ENCODE peak calls at places on chromosome 12, in seven cellular contexts. T, P, K, H, E, J and R are unnamed samples.

GRCh38 chr12:48988030-48988649 is 10.0 kb downstream of the WNT1 start:
- DNase-seq in T (peak; percentile 81), H (no peak), J (peak; percentile 61), K (no peak), E (peak; percentile 62), P (peak; percentile 51), R (peak; percentile 56)

GRCh38 chr12:113903381-113903863 is 62.7 kb downstream of the RBM19 start:
- DNase-seq in P (no peak), T (no peak), K (no peak), J (no peak), H (no peak), E (no peak), R (no peak)

GRCh38 chr12:124562796-124563181 is 4.6 kb downstream of the NCOR2 start:
- DNase-seq in H (no peak), E (no peak), K (no peak), J (no peak), T (no peak), P (no peak), R (no peak)

GRCh38 chr12:6154730-6155459 is 30.4 kb upstream of the VWF start:
- DNase-seq in P (no peak), H (no peak), T (no peak), J (no peak), E (no peak), K (no peak), R (no peak)

GRCh38 chr12:88921890-88922532 is 341.7 kb upstream of the KITLG start:
- DNase-seq in H (no peak), T (no peak), J (no peak), K (no peak), E (no peak), P (no peak), R (no peak)

GRCh38 chr12:27048822-27049752 is 26.7 kb downstream of the MED21 start:
- DNase-seq in P (no peak), H (no peak), E (no peak), J (no peak), T (no peak), K (no peak), R (peak; percentile 32)

GRCh38 chr12:122318607-122319311 is 52.5 kb upstream of the VPS33A start:
- DNase-seq in H (no peak), K (no peak), P (no peak), E (no peak), T (no peak), J (no peak), R (no peak)

GRCh38 chr12:131536337-131536736 is 174.6 kb upstream of the SFSWAP start:
- DNase-seq in P (peak; percentile 33), J (no peak), E (no peak), T (no peak), H (no peak), K (no peak), R (no peak)

GRCh38 chr12:65613692-65614091 is 210.6 kb upstream of the HMGA2 start:
- DNase-seq in H (no peak), K (no peak), P (no peak), J (no peak), T (no peak), E (no peak), R (no peak)

GRCh38 chr12:100391856-100392255 is 35.0 kb downstream of the SLC17A8 start:
- DNase-seq in E (peak; percentile 65), J (no peak), T (no peak), K (no peak), P (no peak), H (no peak), R (no peak)

GRCh38 chr12:107079172-107080011 is 14.0 kb downstream of the CRY1 start:
- DNase-seq in H (no peak), P (no peak), E (no peak), J (no peak), T (no peak), K (no peak), R (peak; percentile 44)

GRCh38 chr12:106149096-106149784 is 10.5 kb upstream of the NUAK1 start:
- DNase-seq in P (no peak), T (peak; percentile 77), E (peak; percentile 64), H (no peak), J (no peak), K (no peak), R (peak; percentile 40)

GRCh38 chr12:85569261-85569660 is 266.9 kb downstream of the RASSF9 start:
- DNase-seq in E (no peak), J (no peak), H (no peak), K (no peak), T (no peak), P (no peak), R (no peak)

GRCh38 chr12:46843811-46844210 is 18.0 kb upstream of the SLC38A4 start:
- DNase-seq in E (no peak), J (no peak), T (no peak), P (no peak), H (no peak), K (no peak), R (no peak)

GRCh38 chr12:89256060-89256459 is 96.2 kb downstream of the DUSP6 start:
- DNase-seq in P (no peak), H (no peak), J (no peak), E (no peak), K (no peak), T (no peak), R (no peak)

GRCh38 chr12:19643635-19644034 is 204.3 kb downstream of the AEBP2 start:
- DNase-seq in T (peak; percentile 23), P (no peak), K (no peak), E (peak; percentile 22), H (no peak), J (no peak), R (no peak)

GRCh38 chr12:51549637-51550036 is 41.4 kb upstream of the SCN8A start:
- DNase-seq in H (no peak), E (no peak), P (no peak), T (no peak), J (no peak), K (peak; percentile 73), R (no peak)

GRCh38 chr12:105264771-105265170 is 28.8 kb upstream of the APPL2 start:
- DNase-seq in K (no peak), H (no peak), E (no peak), T (no peak), J (no peak), P (no peak), R (no peak)

GRCh38 chr12:91984571-91984970 is 161.1 kb downstream of the BTG1 start:
- DNase-seq in E (no peak), T (no peak), K (no peak), P (no peak), H (no peak), J (no peak), R (no peak)

GRCh38 chr12:123131879-123132402 is 18.9 kb downstream of the PITPNM2 start:
- DNase-seq in K (peak; percentile 37), E (no peak), J (no peak), P (no peak), T (no peak), H (no peak), R (no peak)

GRCh38 chr12:27505124-27505523 is 18.9 kb upstream of the PPFIBP1 start:
- DNase-seq in H (no peak), K (no peak), J (no peak), E (no peak), P (no peak), T (no peak), R (no peak)

GRCh38 chr12:121613424-121613823 is 12.9 kb upstream of the ORAI1 start:
- DNase-seq in E (no peak), T (no peak), K (no peak), J (no peak), H (no peak), P (no peak), R (no peak)

GRCh38 chr12:103462675-103463074 is 33.1 kb downstream of the C12orf42 start:
- DNase-seq in T (no peak), E (no peak), J (no peak), P (no peak), K (no peak), H (no peak), R (no peak)

GRCh38 chr12:100668939-100669536 is 95.6 kb downstream of the GAS2L3 start:
- DNase-seq in E (peak; percentile 92), P (peak; percentile 21), H (peak; percentile 55), K (peak; percentile 17), J (peak; percentile 32), T (peak; percentile 79), R (peak; percentile 80)

GRCh38 chr12:94779520-94779919 is 129.2 kb upstream of the TMCC3 start:
- DNase-seq in J (no peak), K (no peak), P (no peak), E (no peak), H (no peak), T (no peak), R (peak; percentile 63)